ENCODE peak calls at places on chromosomes 5 and 9, in seven cellular contexts. C is hypothalamus; Q is progenitor cell of endocrine pancreas; L is GOT3; G is stimulated activated CD4-positive, alpha-beta T cell treated with anti-CD3 and anti-CD28 coated beads, Interleukin-2, amount 100 ng/mL, for 48 hours; K is NCI-H460; Z is C1 segment of cervical spinal cord. X is an unnamed sample.

GRCh38 chr5:90294604-90295003 is 115.0 kb downstream of the CETN3 start:
- DNase-seq in C (no peak), Q (no peak), L (no peak), G (no peak), K (no peak), Z (no peak), X (no peak)

GRCh38 chr5:111299067-111299481 is 74.9 kb downstream of the CAMK4 start:
- DNase-seq in C (no peak), Q (no peak), L (no peak), G (no peak), K (no peak), Z (no peak), X (no peak)

GRCh38 chr5:530001-530400 is 5.8 kb upstream of the SLC9A3 start:
- DNase-seq in C (no peak), Q (no peak), L (no peak), G (no peak), K (no peak), Z (no peak), X (no peak)

GRCh38 chr9:137606005-137606601 is 617 bp downstream of the ARRDC1 start:
- DNase-seq in C (no peak), Q (peak; percentile 42), L (no peak), G (no peak), K (no peak), Z (no peak), X (no peak)

GRCh38 chr9:22040760-22041159 is 31.7 kb upstream of the CDKN2B start:
- DNase-seq in C (no peak), Q (no peak), L (no peak), G (no peak), K (no peak), Z (no peak), X (no peak)

GRCh38 chr9:130770679-130771442 is 64.2 kb upstream of the ABL1 start:
- DNase-seq in C (no peak), Q (no peak), L (no peak), G (no peak), K (peak; percentile 74), Z (no peak), X (no peak)

GRCh38 chr9:106846847-106847246 is 16.1 kb upstream of the ZNF462 start:
- DNase-seq in C (no peak), Q (no peak), L (no peak), G (no peak), K (no peak), Z (no peak), X (no peak)

GRCh38 chr5:45609661-45610060 is 86.5 kb downstream of the HCN1 start:
- DNase-seq in C (no peak), Q (no peak), L (no peak), G (no peak), K (no peak), Z (no peak), X (no peak)

GRCh38 chr9:78860806-78861475 is 564.0 kb downstream of the PSAT1 start:
- DNase-seq in C (no peak), Q (no peak), L (no peak), G (no peak), K (no peak), Z (no peak), X (no peak)

GRCh38 chr5:76371955-76372319 is 31.1 kb upstream of the IQGAP2 start:
- DNase-seq in C (no peak), Q (no peak), L (no peak), G (no peak), K (no peak), Z (no peak), X (no peak)

GRCh38 chr9:108040783-108041182 is 551.2 kb upstream of the KLF4 start:
- DNase-seq in C (no peak), Q (no peak), L (no peak), G (no peak), K (no peak), Z (no peak), X (no peak)